ENCODE peak calls at places on chromosomes 16 and 17, in nine cellular contexts. Q is OCI-LY7, L is neural progenitor cell, J is MM.1S, W is GM23338, K is hepatocyte, H is HCT116, T is PC-3, S is SK-N-SH. G is an unnamed sample.

GRCh38 chr17:45052052-45052772 is 780 bp upstream of the DCAKD start:
- DNase-seq in Q (peak), L (peak), J (peak), W (peak), K (peak), H (no peak), T (peak), S (peak), G (peak)

GRCh38 chr17:30554839-30555751 is 77.9 kb downstream of the GOSR1 start:
- DNase-seq in Q (peak), L (peak), J (no peak), W (peak), K (no peak), H (peak), T (peak), S (no peak), G (peak)

GRCh38 chr16:49545243-49545642 is 171.6 kb downstream of the C16orf78 start:
- DNase-seq in Q (no peak), L (no peak), J (no peak), W (no peak), K (no peak), H (no peak), T (no peak), S (no peak), G (no peak)

GRCh38 chr16:83926726-83927397 is 26.2 kb upstream of the OSGIN1 start:
- DNase-seq in Q (peak), L (peak), J (peak), W (peak), K (peak), H (peak), T (peak), S (peak), G (peak)

GRCh38 chr16:14427371-14427948 is 202.6 kb downstream of the PARN start:
- DNase-seq in Q (no peak), L (no peak), J (no peak), W (no peak), K (no peak), H (no peak), T (peak), S (no peak), G (peak)

GRCh38 chr17:50145532-50146229 is 4.8 kb downstream of the PPP1R9B start:
- DNase-seq in Q (no peak), L (no peak), J (no peak), W (no peak), K (no peak), H (no peak), T (no peak), S (no peak), G (no peak)

GRCh38 chr16:85187002-85187401 is 74.7 kb upstream of the CIBAR2 start:
- DNase-seq in Q (no peak), L (peak), J (no peak), W (no peak), K (peak), H (no peak), T (no peak), S (no peak), G (peak)

GRCh38 chr17:29581583-29582253 is 7.7 kb downstream of the GIT1 start:
- DNase-seq in Q (no peak), L (no peak), J (no peak), W (no peak), K (no peak), H (no peak), T (no peak), S (peak), G (no peak)

GRCh38 chr17:61410555-61411089 is 11.0 kb downstream of the TBX2 start:
- DNase-seq in Q (peak), L (peak), J (peak), W (peak), K (peak), H (no peak), T (no peak), S (peak), G (peak)

GRCh38 chr16:65833171-65833871 is 533.2 kb upstream of the CDH5 start:
- DNase-seq in Q (no peak), L (no peak), J (no peak), W (no peak), K (peak), H (no peak), T (peak), S (peak), G (peak)

DNA sequence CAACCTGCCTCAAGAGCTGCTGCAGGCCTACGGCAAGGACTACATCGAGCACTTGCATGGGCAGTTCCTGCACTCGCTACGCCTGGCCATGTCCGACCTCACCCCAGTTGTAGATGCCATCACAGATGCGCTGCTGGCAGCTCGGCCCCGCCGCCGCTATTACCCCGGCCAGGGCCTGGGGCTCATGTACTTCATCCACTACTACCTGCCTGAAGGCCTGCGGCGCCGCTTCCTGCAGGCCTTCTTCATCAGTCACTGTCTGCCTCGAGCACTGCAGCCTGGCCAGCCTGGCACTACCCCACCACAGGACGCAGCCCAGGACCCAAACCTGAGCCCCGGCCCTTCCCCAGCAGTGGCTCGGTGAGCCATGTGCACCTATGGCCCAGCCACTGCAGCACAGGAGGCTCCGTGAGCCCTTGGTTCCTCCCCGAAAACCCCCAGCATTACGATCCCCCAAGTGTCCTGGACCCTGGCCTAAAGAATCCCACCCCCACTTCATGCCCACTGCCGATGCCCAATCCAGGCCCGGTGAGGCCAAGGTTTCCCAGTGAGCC is 5.8 kb downstream of the HSD11B2 start:
- DNase-seq in Q (no peak), L (no peak), J (no peak), W (no peak), K (no peak), H (no peak), T (no peak), S (no peak), G (no peak)
- TF ChIP-seq EZH2phosphoT487 in Q (no peak), L (no peak), J (no peak), W (no peak), K (no peak), H (no peak), T (no peak), S (no peak), G (no peak)

GRCh38 chr17:21513012-21513570 is 136.9 kb downstream of the KCNJ12 start:
- DNase-seq in Q (peak), L (peak), J (peak), W (peak), K (peak), H (peak), T (peak), S (peak), G (peak)
- H3K4me3 ChIP-seq in Q (peak), L (no peak), J (peak), W (no peak), K (no peak), H (no peak), T (peak), S (no peak), G (peak)

GRCh38 chr16:15975172-15975571 is 25.8 kb downstream of the ABCC1 start:
- DNase-seq in Q (no peak), L (no peak), J (no peak), W (no peak), K (no peak), H (no peak), T (no peak), S (no peak), G (no peak)
- TF ChIP-seq EZH2phosphoT487 in Q (no peak), L (no peak), J (no peak), W (no peak), K (no peak), H (no peak), T (no peak), S (no peak), G (no peak)

GRCh38 chr17:2214047-2214717 is 89.4 kb downstream of the SMG6 start:
- DNase-seq in Q (no peak), L (peak), J (no peak), W (no peak), K (peak), H (no peak), T (no peak), S (no peak), G (peak)

GRCh38 chr17:2213291-2213960 is 90.2 kb downstream of the SMG6 start:
- DNase-seq in Q (no peak), L (no peak), J (no peak), W (no peak), K (no peak), H (no peak), T (no peak), S (no peak), G (peak)

GRCh38 chr17:2215616-2216364 is 87.8 kb downstream of the SMG6 start:
- DNase-seq in Q (peak), L (peak), J (peak), W (peak), K (peak), H (no peak), T (no peak), S (peak), G (peak)

GRCh38 chr17:2212328-2212981 is 91.1 kb downstream of the SMG6 start:
- DNase-seq in Q (no peak), L (no peak), J (no peak), W (no peak), K (no peak), H (no peak), T (peak), S (no peak), G (peak)

DNA sequence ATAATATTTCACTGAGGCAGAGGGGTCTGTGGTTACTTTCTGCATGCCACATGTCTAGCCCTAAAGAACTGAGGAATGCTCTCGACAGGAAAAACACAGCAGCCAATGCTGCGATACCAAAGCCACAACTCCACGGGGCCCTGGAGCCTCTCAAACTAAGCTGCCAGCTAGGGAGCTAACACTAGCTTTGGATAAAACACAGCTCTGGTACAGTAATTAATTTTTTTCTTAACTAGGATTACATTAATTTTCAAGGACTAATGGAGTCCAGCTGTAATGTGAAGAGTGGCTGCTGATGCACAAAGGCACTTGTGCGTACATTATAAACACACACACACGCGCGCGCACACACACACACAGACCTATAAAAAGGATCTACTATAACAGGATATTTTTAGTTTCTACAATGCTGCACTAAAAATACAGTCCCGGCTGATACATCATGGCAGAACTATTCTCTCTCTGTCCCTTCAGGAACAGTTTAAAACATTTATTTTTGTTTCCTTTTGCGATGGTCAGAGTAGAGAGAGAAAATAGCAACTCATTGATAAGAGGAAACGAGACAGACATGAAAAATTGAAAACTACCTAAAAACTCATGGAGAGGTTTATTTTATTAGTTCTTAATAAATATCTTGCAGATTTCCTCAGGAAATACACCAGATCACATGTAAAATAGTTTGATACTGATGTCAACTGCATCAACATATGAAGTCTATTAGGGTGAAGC is 88.5 kb downstream of the SMG6 start:
- DNase-seq in Q (peak), L (peak), J (peak), W (no peak), K (no peak), H (no peak), T (no peak), S (peak), G (peak)
- H3K4me3 ChIP-seq in Q (peak), L (no peak), J (peak), W (peak), K (no peak), H (no peak), T (no peak), S (peak), G (peak)

G was measured in GM23248.